ENCODE peak calls at places on chromosomes 2 and 18, in eight cellular contexts. P is psoas muscle, R is SK-N-DZ, I is amniotic stem cell, X is IMR-90, D is ACHN, T is nucleus accumbens, E is NCI-H524. Y is an unnamed sample.

GRCh38 chr2:134142341-134142738 is 111.5 kb upstream of the MGAT5 start:
- DNase-seq in T (no peak), R (no peak), E (no peak), X (no peak), P (no peak), D (peak; percentile 24), I (no peak), Y (no peak)

GRCh38 chr2:191957996-191958860 is 111.3 kb upstream of the CAVIN2 start:
- DNase-seq in D (no peak), T (no peak), R (no peak), P (no peak), I (no peak), X (no peak), E (no peak), Y (no peak)

GRCh38 chr18:2538236-2538635 is 33.1 kb downstream of the METTL4 start:
- DNase-seq in X (no peak), E (no peak), R (no peak), T (no peak), I (no peak), P (no peak), D (no peak), Y (no peak)

GRCh38 chr2:19362094-19362649 is 3.7 kb upstream of the OSR1 start:
- DNase-seq in R (no peak), P (peak; percentile 18), I (no peak), D (peak; percentile 42), X (peak; percentile 50), T (no peak), E (no peak), Y (peak; percentile 45)

GRCh38 chr2:128390256-128390990 is 71.8 kb upstream of the HS6ST1 start:
- DNase-seq in R (no peak), D (no peak), T (no peak), I (no peak), X (no peak), E (no peak), P (peak; percentile 21), Y (no peak)

GRCh38 chr2:3101016-3101703 is 276.5 kb downstream of the EIPR1 start:
- DNase-seq in T (no peak), X (no peak), D (no peak), E (no peak), P (no peak), I (no peak), R (peak; percentile 98), Y (no peak)

GRCh38 chr2:241734467-241735208 is at the start of gene D2HGDH:
- DNase-seq in X (peak; percentile 67), P (peak; percentile 97), R (peak; percentile 79), T (peak; percentile 87), D (peak; percentile 89), E (peak; percentile 61), I (peak; percentile 76), Y (peak; percentile 70)

GRCh38 chr2:150716186-150716585 is 228.7 kb upstream of the RND3 start:
- DNase-seq in R (no peak), T (no peak), X (no peak), P (no peak), D (no peak), I (no peak), E (no peak), Y (peak; percentile 35)

GRCh38 chr2:217785544-217786045 is 217.2 kb downstream of the TNS1 start:
- DNase-seq in R (peak; percentile 81), I (peak; percentile 56), X (peak; percentile 60), P (peak; percentile 88), D (peak; percentile 67), T (peak; percentile 32), E (no peak), Y (peak; percentile 37)

GRCh38 chr2:8103085-8103708 is 578.7 kb upstream of the ID2 start:
- DNase-seq in E (no peak), R (no peak), D (peak; percentile 58), P (no peak), X (peak; percentile 78), T (no peak), I (no peak), Y (no peak)

GRCh38 chr2:75146903-75147332 is 52.4 kb downstream of the TACR1 start:
- DNase-seq in D (no peak), E (no peak), P (no peak), T (no peak), R (no peak), I (no peak), X (peak; percentile 12), Y (no peak)

GRCh38 chr2:45675130-45675812 is 23.8 kb downstream of the PRKCE start:
- DNase-seq in I (no peak), X (no peak), R (peak; percentile 90), E (peak; percentile 15), D (no peak), P (no peak), T (no peak), Y (peak; percentile 84)

GRCh38 chr2:144703852-144704324 is 184.0 kb upstream of the ZEB2 start:
- DNase-seq in R (no peak), D (peak; percentile 7), I (peak; percentile 4), T (no peak), X (peak; percentile 61), E (no peak), P (peak; percentile 34), Y (peak; percentile 90)

GRCh38 chr18:24019641-24020331 is 5.2 kb downstream of the TTC39C start:
- DNase-seq in E (no peak), D (no peak), I (no peak), R (no peak), T (no peak), P (no peak), X (no peak), Y (no peak)

GRCh38 chr2:100801402-100801801 is 18.5 kb upstream of the NPAS2 start:
- DNase-seq in E (no peak), T (no peak), I (no peak), D (no peak), P (no peak), X (no peak), R (no peak), Y (peak; percentile 40)

GRCh38 chr2:75561566-75562512 is 1.1 kb upstream of the EVA1A start:
- DNase-seq in D (peak; percentile 39), T (no peak), I (no peak), P (no peak), E (no peak), R (no peak), X (peak; percentile 55), Y (peak; percentile 51)

GRCh38 chr2:30191831-30192271 is 39.5 kb upstream of the LBH start:
- DNase-seq in P (no peak), R (no peak), I (no peak), X (no peak), D (no peak), E (no peak), T (no peak), Y (no peak)

GRCh38 chr2:3207091-3207491 is 170.5 kb downstream of the EIPR1 start:
- DNase-seq in P (peak; percentile 12), R (no peak), I (no peak), X (no peak), D (no peak), E (no peak), T (no peak), Y (no peak)

GRCh38 chr2:96306370-96306769 is 1.0 kb upstream of the SNRNP200 start:
- DNase-seq in I (no peak), D (peak; percentile 7), T (no peak), E (no peak), P (no peak), X (no peak), R (no peak), Y (no peak)

GRCh38 chr2:69998761-69999160 is 37.3 kb upstream of the ASPRV1 start:
- DNase-seq in X (no peak), T (no peak), R (no peak), E (no peak), P (no peak), I (no peak), D (no peak), Y (no peak)

GRCh38 chr2:56198936-56199335 is 15.1 kb downstream of the CCDC85A start:
- DNase-seq in X (no peak), T (no peak), R (no peak), E (no peak), D (no peak), P (no peak), I (no peak), Y (no peak)

GRCh38 chr2:36568533-36569246 is 29.3 kb downstream of the FEZ2 start:
- DNase-seq in X (peak; percentile 66), R (no peak), P (no peak), E (no peak), I (no peak), D (peak; percentile 73), T (no peak), Y (no peak)

GRCh38 chr2:10668402-10669012 is 21.3 kb downstream of the NOL10 start:
- DNase-seq in D (peak; percentile 75), T (no peak), I (peak; percentile 30), P (no peak), X (peak; percentile 69), E (peak; percentile 19), R (peak; percentile 51), Y (peak; percentile 39)

GRCh38 chr2:169178804-169179390 is 109.5 kb downstream of the DHRS9 start:
- DNase-seq in I (no peak), P (no peak), T (no peak), R (no peak), D (no peak), X (no peak), E (no peak), Y (no peak)

GRCh38 chr2:106575955-106576354 is 88.8 kb downstream of the CD8B2 start:
- DNase-seq in I (no peak), X (peak; percentile 56), R (peak; percentile 93), D (no peak), P (no peak), T (no peak), E (peak; percentile 68), Y (no peak)

GRCh38 chr18:74604774-74605173 is 7.1 kb downstream of the ZNF407 start:
- DNase-seq in R (no peak), T (no peak), X (peak; percentile 67), P (no peak), E (no peak), I (peak; percentile 16), D (no peak), Y (no peak)

GRCh38 chr2:212227755-212228154 is 310.8 kb downstream of the ERBB4 start:
- DNase-seq in T (no peak), X (peak; percentile 81), R (no peak), D (no peak), P (no peak), I (peak; percentile 74), E (peak; percentile 56), Y (peak; percentile 70)

GRCh38 chr2:49840428-49840975 is 686.2 kb upstream of the FSHR start:
- DNase-seq in X (no peak), T (no peak), I (no peak), R (no peak), D (no peak), E (no peak), P (no peak), Y (no peak)

GRCh38 chr2:127220807-127221527 is 868 bp upstream of the CYP27C1 start:
- DNase-seq in I (no peak), E (no peak), T (no peak), D (no peak), P (no peak), R (peak; percentile 69), X (no peak), Y (no peak)

GRCh38 chr18:57142361-57142760 is 4.5 kb upstream of the BOD1L2 start:
- DNase-seq in E (no peak), T (no peak), D (no peak), R (no peak), I (no peak), P (no peak), X (no peak), Y (no peak)

GRCh38 chr18:28114472-28114871 is 62.5 kb downstream of the CDH2 start:
- DNase-seq in X (peak; percentile 80), R (no peak), D (peak; percentile 73), E (no peak), P (no peak), T (no peak), I (no peak), Y (peak; percentile 63)

GRCh38 chr2:71679481-71679880 is 226.1 kb downstream of the DYSF start:
- DNase-seq in P (peak; percentile 2), R (no peak), D (no peak), I (no peak), E (no peak), X (no peak), T (no peak), Y (no peak)

GRCh38 chr2:42012651-42013050 is 35.2 kb upstream of the PKDCC start:
- DNase-seq in I (no peak), P (no peak), E (no peak), X (no peak), D (no peak), R (no peak), T (no peak), Y (no peak)

GRCh38 chr2:170369228-170369627 is 191.3 kb downstream of the MYO3B start:
- DNase-seq in D (no peak), I (no peak), P (no peak), E (no peak), T (no peak), X (no peak), R (no peak), Y (no peak)